ENCODE peak calls at places on chromosomes 4 and X, in ten cellular contexts. B is ovary; J is upper lobe of right lung; E is SK-MEL-5; R is dorsolateral prefrontal cortex; Z is anterior cingulate cortex; P is amniotic epithelial cell; U is CD4-positive, alpha-beta T cell; L is astrocyte of the hippocampus; Y is stimulated activated CD8-positive, alpha-beta memory T cell treated with anti-CD3 and anti-CD28 coated beads, Interleukin-15, amount 100 ng/mL, for 48 hours. W is an unnamed sample.

GRCh38 chrX:152821145-152821765 is 9.3 kb downstream of the CETN2 start:
- DNase-seq in Z (no peak), R (no peak), B (no peak), J (no peak), Y (no peak), P (peak; percentile 14), U (no peak), E (peak; percentile 60), L (peak; percentile 38), W (peak; percentile 38)

GRCh38 chr4:42627887-42628646 is 28.8 kb downstream of the ATP8A1 start:
- DNase-seq in E (peak; percentile 26), R (peak; percentile 75), L (no peak), J (no peak), U (peak; percentile 32), P (no peak), B (peak; percentile 70), Y (peak; percentile 43), Z (peak; percentile 47), W (no peak)

GRCh38 chr4:122716825-122717448 is 15.6 kb upstream of the BBS12 start:
- DNase-seq in B (peak; percentile 53), J (no peak), P (peak; percentile 65), R (no peak), U (peak; percentile 58), Y (peak; percentile 54), Z (no peak), L (peak; percentile 81), E (peak; percentile 84), W (peak; percentile 86)

GRCh38 chr4:184568770-184569169 is 80.5 kb downstream of the CASP3 start:
- DNase-seq in E (peak; percentile 30), J (no peak), B (no peak), U (no peak), Z (no peak), Y (no peak), R (no peak), L (no peak), P (no peak), W (no peak)

GRCh38 chr4:6761540-6762243 is 20.8 kb upstream of the KIAA0232 start:
- DNase-seq in B (no peak), L (no peak), R (peak; percentile 76), P (no peak), Z (peak; percentile 67), Y (no peak), U (no peak), J (peak; percentile 53), E (no peak), W (no peak)

GRCh38 chrX:21438792-21439191 is 64.6 kb downstream of the CNKSR2 start:
- DNase-seq in L (no peak), R (no peak), Y (no peak), B (no peak), P (peak; percentile 21), Z (no peak), E (no peak), U (no peak), J (no peak), W (no peak)

GRCh38 chr4:6525474-6525873 is 49.5 kb upstream of the MAN2B2 start:
- DNase-seq in J (no peak), Z (no peak), U (no peak), B (no peak), E (no peak), Y (no peak), R (no peak), L (no peak), P (no peak), W (no peak)

GRCh38 chr4:164396439-164396838 is 357.5 kb upstream of the SMIM31 start:
- DNase-seq in U (no peak), Y (no peak), E (no peak), R (no peak), Z (no peak), B (no peak), L (peak; percentile 46), J (no peak), P (peak; percentile 43), W (no peak)

GRCh38 chr4:71132486-71132885 is 139.0 kb downstream of the DCK start:
- DNase-seq in Y (no peak), U (no peak), B (no peak), E (no peak), J (no peak), L (no peak), Z (no peak), R (no peak), P (peak; percentile 80), W (no peak)

GRCh38 chr4:151865327-151865726 is 104.5 kb upstream of the GATB start:
- DNase-seq in B (no peak), J (peak; percentile 81), Z (peak; percentile 59), U (no peak), P (no peak), R (peak; percentile 70), L (no peak), Y (no peak), E (no peak), W (no peak)

GRCh38 chr4:2425386-2426068 is 6.8 kb downstream of the CFAP99 start:
- DNase-seq in U (no peak), L (no peak), Y (no peak), J (no peak), Z (no peak), R (no peak), P (no peak), E (no peak), B (no peak), W (no peak)

GRCh38 chrX:133661962-133662839 is 246.9 kb upstream of the GPC4 start:
- DNase-seq in E (no peak), R (no peak), Z (no peak), P (no peak), L (peak; percentile 10), U (no peak), Y (no peak), B (no peak), J (no peak), W (no peak)

GRCh38 chr4:25171451-25171850 is 11.2 kb upstream of the SEPSECS start:
- DNase-seq in E (no peak), B (no peak), P (no peak), Z (no peak), R (no peak), L (no peak), U (no peak), J (no peak), Y (no peak), W (no peak)

GRCh38 chr4:28443786-28444412 is 1583.3 kb downstream of the STIM2 start:
- DNase-seq in R (no peak), E (no peak), Z (no peak), U (no peak), Y (no peak), B (no peak), L (peak; percentile 7), J (no peak), P (peak; percentile 42), W (no peak)

GRCh38 chr4:104906274-104906673 is 240.4 kb upstream of the TET2 start:
- DNase-seq in Y (no peak), P (no peak), Z (no peak), L (peak; percentile 11), J (no peak), B (no peak), E (no peak), R (no peak), U (no peak), W (no peak)

GRCh38 chrX:115233497-115234219 is at the start of gene LRCH2:
- DNase-seq in L (peak; percentile 75), E (peak; percentile 45), U (no peak), Z (peak; percentile 43), J (peak; percentile 68), Y (no peak), R (peak; percentile 44), P (peak; percentile 14), B (peak; percentile 66), W (peak; percentile 83)

GRCh38 chr4:77007358-77008230 is 58.0 kb downstream of the SEPTIN11 start:
- DNase-seq in E (no peak), P (peak; percentile 89), U (peak; percentile 22), R (no peak), B (no peak), L (peak; percentile 74), J (no peak), Z (no peak), Y (no peak), W (no peak)

GRCh38 chr4:57633212-57633859 is 523.2 kb upstream of the IGFBP7 start:
- DNase-seq in Y (no peak), E (no peak), L (no peak), B (no peak), U (no peak), J (no peak), P (no peak), R (no peak), Z (no peak), W (no peak)

GRCh38 chrX:10568428-10568827 is 52.0 kb downstream of the MID1 start:
- DNase-seq in L (no peak), R (no peak), J (no peak), P (no peak), E (no peak), Z (no peak), U (no peak), B (no peak), Y (no peak), W (no peak)

GRCh38 chrX:29935455-29935854 is 279.9 kb upstream of the MAGEB2 start:
- DNase-seq in L (no peak), U (no peak), J (no peak), B (no peak), E (no peak), Z (no peak), Y (no peak), P (no peak), R (no peak), W (peak; percentile 24)

GRCh38 chr4:75673959-75674328 is 733 bp upstream of the G3BP2 start:
- DNase-seq in L (peak; percentile 39), U (no peak), E (peak; percentile 77), Y (no peak), P (peak; percentile 42), J (no peak), B (no peak), Z (no peak), R (no peak), W (peak; percentile 64)

GRCh38 chrX:73021361-73022092 is 18.8 kb downstream of the PABPC1L2B start:
- DNase-seq in Z (no peak), J (no peak), Y (no peak), E (no peak), L (no peak), U (no peak), B (no peak), P (no peak), R (no peak), W (no peak)

GRCh38 chrX:42050345-42050744 is 127.0 kb upstream of the CASK start:
- DNase-seq in Y (no peak), B (no peak), Z (no peak), L (no peak), E (no peak), U (no peak), P (no peak), R (no peak), J (no peak), W (no peak)

GRCh38 chr4:109631709-109632108 is 71.5 kb downstream of the CASP6 start:
- DNase-seq in Z (no peak), Y (no peak), R (no peak), B (no peak), U (no peak), P (peak; percentile 33), E (no peak), L (peak; percentile 18), J (no peak), W (no peak)

GRCh38 chrX:153830632-153831434 is 489 bp upstream of the PDZD4 start:
- DNase-seq in Z (no peak), J (no peak), P (no peak), L (no peak), E (no peak), U (no peak), B (no peak), Y (no peak), R (no peak), W (no peak)

GRCh38 chr4:177251237-177251636 is 58.4 kb upstream of the NEIL3 start:
- DNase-seq in E (no peak), Z (no peak), B (no peak), U (no peak), L (no peak), J (no peak), R (no peak), Y (no peak), P (no peak), W (no peak)

GRCh38 chrX:17697191-17697590 is 40.1 kb upstream of the SCML1 start:
- DNase-seq in B (no peak), E (peak; percentile 18), L (no peak), U (no peak), Z (no peak), J (no peak), R (no peak), P (peak; percentile 48), Y (no peak), W (no peak)

GRCh38 chr4:82721819-82722423 is 76.7 kb downstream of the SCD5 start:
- DNase-seq in Z (no peak), U (no peak), J (no peak), Y (no peak), R (peak; percentile 59), L (peak; percentile 47), P (no peak), E (peak; percentile 6), B (no peak), W (peak; percentile 61)